ENCODE peak calls at places on chromosomes 2 and 18, in five cellular contexts. X is astrocyte of the spinal cord; Y is cardiac fibroblast; D is CD8-positive, alpha-beta T cell; F is AG10803. P is an unnamed sample.

GRCh38 chr2:133837441-133838090 is 269.3 kb upstream of the NCKAP5 start:
- DNase-seq in X (peak), Y (peak), D (no peak), F (peak), P (no peak)

GRCh38 chr2:190533968-190534309 is 583 bp downstream of the NEMP2 start:
- DNase-seq in X (no peak), Y (no peak), D (peak), F (peak), P (no peak)

GRCh38 chr2:95346236-95346737 is 49.1 kb downstream of the KCNIP3 start:
- DNase-seq in X (peak), Y (peak), D (no peak), F (peak), P (no peak)

GRCh38 chr2:206071832-206072231 is 14.1 kb downstream of the INO80D start:
- DNase-seq in X (no peak), Y (no peak), D (no peak), F (no peak), P (no peak)

GRCh38 chr2:241579281-241579680 is 20.7 kb downstream of the BOK start:
- DNase-seq in X (no peak), Y (no peak), D (no peak), F (no peak), P (no peak)

GRCh38 chr2:74502720-74503505 is 3.5 kb upstream of the LBX2 start:
- DNase-seq in X (peak), Y (peak), D (peak), F (peak), P (peak)

GRCh38 chr2:183740241-183740640 is 616.0 kb downstream of the NUP35 start:
- DNase-seq in X (no peak), Y (no peak), D (no peak), F (no peak), P (no peak)

GRCh38 chr2:113390133-113390849 is 47.2 kb upstream of the ZNG1B start:
- DNase-seq in X (peak), Y (peak), D (peak), F (peak), P (peak)

GRCh38 chr2:206164261-206164862 is 4.7 kb downstream of the EEF1B2 start:
- DNase-seq in X (peak), Y (peak), D (peak), F (peak), P (no peak)

GRCh38 chr18:76252880-76253279 is 242.2 kb downstream of the ZNF516 start:
- DNase-seq in X (peak), Y (peak), D (no peak), F (peak), P (no peak)

GRCh38 chr2:147002256-147002655 is 842.6 kb upstream of the ACVR2A start:
- DNase-seq in X (no peak), Y (no peak), D (no peak), F (no peak), P (no peak)

GRCh38 chr2:239589270-239589825 is 188.5 kb upstream of the HDAC4 start:
- DNase-seq in X (no peak), Y (no peak), D (no peak), F (no peak), P (no peak)

GRCh38 chr2:23486676-23487075 is 101.7 kb downstream of the KLHL29 start:
- DNase-seq in X (peak), Y (peak), D (no peak), F (peak), P (no peak)

GRCh38 chr2:138504546-138505239 is 3.1 kb downstream of the SPOPL start:
- DNase-seq in X (no peak), Y (no peak), D (no peak), F (no peak), P (no peak)

GRCh38 chr2:155690785-155691184 is 641.7 kb downstream of the NR4A2 start:
- DNase-seq in X (no peak), Y (no peak), D (no peak), F (no peak), P (no peak)

GRCh38 chr2:85536479-85536878 is 2.5 kb upstream of the MAT2A start:
- DNase-seq in X (peak), Y (peak), D (no peak), F (peak), P (peak)

GRCh38 chr2:120606280-120606679 is 129.4 kb upstream of the GLI2 start:
- DNase-seq in X (no peak), Y (no peak), D (no peak), F (no peak), P (no peak)

GRCh38 chr2:72917138-72917874 is at the start of gene EMX1:
- DNase-seq in X (no peak), Y (no peak), D (peak), F (no peak), P (no peak)

GRCh38 chr2:237509905-237510304 is 22.9 kb downstream of the MLPH start:
- DNase-seq in X (no peak), Y (no peak), D (no peak), F (no peak), P (no peak)

GRCh38 chr2:230885467-230886130 is 20.9 kb downstream of the ITM2C start:
- DNase-seq in X (peak), Y (peak), D (no peak), F (no peak), P (no peak)

GRCh38 chr2:176096986-176097819 is 2.4 kb upstream of the HOXD12 start:
- DNase-seq in X (peak), Y (peak), D (peak), F (peak), P (no peak)

GRCh38 chr18:49094979-49095632 is 144.3 kb upstream of the SMAD7 start:
- DNase-seq in X (peak), Y (peak), D (no peak), F (peak), P (peak)

GRCh38 chr18:42641996-42642395 is 473.5 kb downstream of the RIT2 start:
- DNase-seq in X (no peak), Y (no peak), D (no peak), F (no peak), P (no peak)

GRCh38 chr2:121382744-121383143 is 97.7 kb upstream of the TFCP2L1 start:
- DNase-seq in X (no peak), Y (peak), D (no peak), F (no peak), P (no peak)

GRCh38 chr2:176574415-176575236 is 305.4 kb downstream of the MTX2 start:
- DNase-seq in X (no peak), Y (no peak), D (no peak), F (no peak), P (no peak)

GRCh38 chr18:9113468-9114149 is 11.1 kb downstream of the NDUFV2 start:
- DNase-seq in X (no peak), Y (no peak), D (no peak), F (no peak), P (no peak)

GRCh38 chr2:15767679-15768078 is 172.7 kb upstream of the MYCN start:
- DNase-seq in X (no peak), Y (no peak), D (no peak), F (no peak), P (no peak)

GRCh38 chr2:181047829-181048228 is 67.4 kb downstream of the UBE2E3 start:
- DNase-seq in X (no peak), Y (no peak), D (no peak), F (no peak), P (no peak)

GRCh38 chr2:181054256-181054655 is 73.9 kb downstream of the UBE2E3 start:
- DNase-seq in X (no peak), Y (no peak), D (no peak), F (no peak), P (no peak)

GRCh38 chr2:181054843-181055242 is 74.4 kb downstream of the UBE2E3 start:
- DNase-seq in X (no peak), Y (peak), D (no peak), F (no peak), P (no peak)

GRCh38 chr2:181051861-181052522 is 71.6 kb downstream of the UBE2E3 start:
- DNase-seq in X (no peak), Y (no peak), D (no peak), F (no peak), P (no peak)

DNA sequence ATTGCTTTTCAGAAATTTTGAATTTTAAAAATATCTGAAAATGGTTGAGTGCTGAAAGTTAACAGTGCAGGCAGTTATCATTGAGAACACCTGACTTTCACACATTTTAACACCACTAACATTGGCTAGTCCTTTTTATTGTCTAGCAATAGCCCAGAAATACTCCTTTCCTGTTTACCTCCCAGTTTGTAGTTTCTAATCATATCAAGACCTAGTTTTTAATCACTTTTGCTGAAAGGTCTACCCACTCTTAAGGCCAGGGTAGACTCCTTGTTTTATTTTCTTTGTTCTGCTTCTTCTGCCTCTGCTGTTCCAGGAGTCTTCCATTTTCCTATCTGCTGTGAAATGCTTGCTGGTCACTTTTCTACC is 72.1 kb downstream of the UBE2E3 start:
- DNase-seq in X (no peak), Y (no peak), D (no peak), F (no peak), P (no peak)
- H3K4me3 ChIP-seq in X (no peak), Y (no peak), D (no peak), F (no peak), P (no peak)

DNA sequence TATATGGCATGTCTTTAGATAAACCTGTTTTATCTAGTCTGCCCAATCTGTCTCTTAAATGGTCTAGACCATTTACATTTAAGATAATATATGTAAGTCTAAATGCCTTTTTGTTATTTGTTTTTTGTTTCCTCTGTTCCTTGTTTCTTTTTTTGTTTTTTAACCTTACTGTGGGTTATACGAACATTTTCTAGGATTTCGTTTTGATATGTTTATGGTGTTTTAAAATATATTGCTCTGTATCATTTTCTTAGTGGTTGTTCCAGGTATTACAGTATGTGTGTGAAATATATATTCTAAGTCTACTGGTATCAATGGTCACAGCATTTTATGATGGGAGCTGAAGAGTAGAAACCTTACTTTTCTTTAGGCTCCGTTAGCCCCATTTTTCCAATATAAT is 13.4 kb downstream of the BCL2L11 start:
- DNase-seq in X (no peak), Y (no peak), D (no peak), F (no peak), P (no peak)
- TF ChIP-seq CTCF in X (no peak), Y (peak), D (peak), F (no peak), P (no peak)

GRCh38 chr2:188894028-188894427 is 80.1 kb upstream of the COL3A1 start:
- DNase-seq in X (no peak), Y (no peak), D (no peak), F (no peak), P (no peak)
- H3K4me3 ChIP-seq in X (no peak), Y (no peak), D (no peak), F (no peak), P (no peak)

DNA sequence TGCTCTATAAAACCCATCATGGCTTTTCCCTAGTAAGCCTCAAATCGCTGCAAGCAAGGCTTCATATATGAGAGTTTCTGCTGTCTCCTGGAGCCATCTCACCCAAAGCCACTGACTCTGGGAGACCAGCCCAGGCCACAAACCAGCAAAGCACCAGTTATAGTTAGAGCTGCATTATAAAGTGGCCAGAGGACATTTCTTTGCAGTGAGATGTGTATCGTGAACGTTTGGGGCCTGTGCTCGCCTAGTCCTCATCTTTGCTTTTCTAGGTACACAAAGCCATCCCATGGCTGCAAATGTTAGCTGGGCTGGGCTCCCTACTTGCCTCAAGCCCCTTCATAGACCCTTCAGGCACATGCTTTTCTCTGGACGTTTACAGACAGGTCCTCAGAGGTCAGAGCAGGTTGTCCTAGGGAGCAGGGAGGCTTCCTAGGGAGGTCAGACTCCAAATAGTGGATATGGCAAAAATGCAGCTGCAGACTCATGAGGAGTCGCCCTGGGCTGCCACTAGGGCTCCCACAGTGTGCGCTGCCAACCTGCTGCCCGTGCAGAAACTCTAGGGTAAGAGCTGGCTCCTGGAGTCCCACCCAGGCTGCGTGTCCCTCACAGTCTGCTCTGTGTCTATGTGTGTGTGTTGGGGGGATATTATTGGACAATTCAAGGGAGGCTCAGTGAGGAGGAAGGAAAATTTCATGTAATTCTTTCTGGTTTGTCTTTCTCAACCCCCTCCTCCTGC is 141.0 kb downstream of the RPIA start:
- DNase-seq in X (no peak), Y (no peak), D (no peak), F (no peak), P (no peak)
- TF ChIP-seq CTCF in X (no peak), Y (no peak), D (no peak), F (no peak), P (no peak)

GRCh38 chr2:29803541-29803940 is 117.8 kb downstream of the ALK start:
- DNase-seq in X (no peak), Y (no peak), D (no peak), F (no peak), P (no peak)

GRCh38 chr2:29802976-29803375 is 118.4 kb downstream of the ALK start:
- DNase-seq in X (peak), Y (peak), D (no peak), F (peak), P (no peak)

GRCh38 chr2:29806461-29806860 is 114.9 kb downstream of the ALK start:
- DNase-seq in X (no peak), Y (no peak), D (no peak), F (no peak), P (no peak)

GRCh38 chr2:29808321-29808720 is 113.1 kb downstream of the ALK start:
- DNase-seq in X (no peak), Y (no peak), D (no peak), F (no peak), P (no peak)

GRCh38 chr2:29804671-29805070 is 116.7 kb downstream of the ALK start:
- DNase-seq in X (no peak), Y (no peak), D (no peak), F (no peak), P (no peak)
- H3K4me3 ChIP-seq in X (no peak), Y (no peak), D (no peak), F (no peak), P (no peak)

P was measured in AG09309.